ENCODE peak calls at places on chromosomes 16 and 17, in nine cellular contexts. I, U, C, G, D, X, T, O and S are unnamed samples.

GRCh38 chr16:67169642-67170167 is 633 bp upstream of the NOL3 start:
- DNase-seq in I (no peak), U (peak; percentile 56), C (peak; percentile 17), G (peak; percentile 65), D (peak; percentile 37), X (no peak), T (no peak), O (no peak), S (no peak)

GRCh38 chr17:65485388-65486299 is 75.8 kb downstream of the AXIN2 start:
- DNase-seq in I (no peak), U (peak; percentile 90), C (peak; percentile 79), G (no peak), D (no peak), X (peak; percentile 43), T (peak; percentile 93), O (no peak), S (no peak)

GRCh38 chr17:48440660-48441059 is 10.6 kb upstream of the SKAP1 start:
- DNase-seq in I (no peak), U (no peak), C (no peak), G (no peak), D (no peak), X (no peak), T (no peak), O (no peak), S (no peak)

GRCh38 chr17:75843577-75844529 is at the start of gene UNC13D:
- DNase-seq in I (peak; percentile 58), U (no peak), C (no peak), G (peak; percentile 70), D (no peak), X (no peak), T (peak; percentile 65), O (peak; percentile 74), S (peak; percentile 72)

GRCh38 chr16:49462989-49463371 is 89.4 kb downstream of the C16orf78 start:
- DNase-seq in I (peak; percentile 17), U (no peak), C (no peak), G (no peak), D (no peak), X (no peak), T (peak; percentile 41), O (no peak), S (no peak)

GRCh38 chr17:77692571-77693161 is 265.8 kb upstream of the TNRC6C start:
- DNase-seq in I (no peak), U (no peak), C (peak; percentile 34), G (no peak), D (no peak), X (no peak), T (peak; percentile 39), O (no peak), S (no peak)

GRCh38 chr17:57400648-57401047 is 144.3 kb downstream of the MSI2 start:
- DNase-seq in I (no peak), U (no peak), C (peak; percentile 57), G (no peak), D (no peak), X (no peak), T (no peak), O (no peak), S (no peak)

GRCh38 chr16:10847166-10847565 is 28.6 kb upstream of the TVP23A start:
- DNase-seq in I (no peak), U (no peak), C (no peak), G (no peak), D (no peak), X (no peak), T (no peak), O (no peak), S (no peak)

GRCh38 chr17:9766970-9767369 is 24.4 kb downstream of the DHRS7C start:
- DNase-seq in I (no peak), U (no peak), C (no peak), G (no peak), D (no peak), X (no peak), T (no peak), O (no peak), S (no peak)

GRCh38 chr17:60135951-60136666 is 13.7 kb upstream of the CA4 start:
- DNase-seq in I (no peak), U (no peak), C (no peak), G (no peak), D (no peak), X (no peak), T (no peak), O (no peak), S (no peak)

GRCh38 chr16:15771694-15772093 is 85.1 kb downstream of the MYH11 start:
- DNase-seq in I (no peak), U (no peak), C (no peak), G (no peak), D (no peak), X (no peak), T (no peak), O (no peak), S (no peak)

GRCh38 chr16:57950382-57950781 is 20.5 kb downstream of the CNGB1 start:
- DNase-seq in I (no peak), U (no peak), C (no peak), G (no peak), D (no peak), X (no peak), T (no peak), O (no peak), S (no peak)

GRCh38 chr16:47045459-47045858 is 72.0 kb upstream of the DNAJA2 start:
- DNase-seq in I (no peak), U (peak; percentile 28), C (peak; percentile 9), G (no peak), D (no peak), X (no peak), T (no peak), O (no peak), S (no peak)

GRCh38 chr17:50459081-50459676 is 9.5 kb downstream of the CHAD start:
- DNase-seq in I (no peak), U (peak; percentile 44), C (no peak), G (no peak), D (no peak), X (no peak), T (no peak), O (no peak), S (no peak)

GRCh38 chr17:20981046-20981920 is 61.5 kb downstream of the USP22 start:
- DNase-seq in I (no peak), U (no peak), C (no peak), G (no peak), D (no peak), X (no peak), T (no peak), O (peak; percentile 34), S (no peak)

GRCh38 chr16:87114832-87115231 is 202.4 kb downstream of the C16orf95 start:
- DNase-seq in I (no peak), U (no peak), C (no peak), G (no peak), D (no peak), X (no peak), T (peak; percentile 16), O (no peak), S (no peak)

GRCh38 chr17:50155115-50155819 is 4.8 kb upstream of the PPP1R9B start:
- DNase-seq in I (no peak), U (peak; percentile 88), C (no peak), G (no peak), D (no peak), X (no peak), T (peak; percentile 91), O (peak; percentile 49), S (no peak)

DNA sequence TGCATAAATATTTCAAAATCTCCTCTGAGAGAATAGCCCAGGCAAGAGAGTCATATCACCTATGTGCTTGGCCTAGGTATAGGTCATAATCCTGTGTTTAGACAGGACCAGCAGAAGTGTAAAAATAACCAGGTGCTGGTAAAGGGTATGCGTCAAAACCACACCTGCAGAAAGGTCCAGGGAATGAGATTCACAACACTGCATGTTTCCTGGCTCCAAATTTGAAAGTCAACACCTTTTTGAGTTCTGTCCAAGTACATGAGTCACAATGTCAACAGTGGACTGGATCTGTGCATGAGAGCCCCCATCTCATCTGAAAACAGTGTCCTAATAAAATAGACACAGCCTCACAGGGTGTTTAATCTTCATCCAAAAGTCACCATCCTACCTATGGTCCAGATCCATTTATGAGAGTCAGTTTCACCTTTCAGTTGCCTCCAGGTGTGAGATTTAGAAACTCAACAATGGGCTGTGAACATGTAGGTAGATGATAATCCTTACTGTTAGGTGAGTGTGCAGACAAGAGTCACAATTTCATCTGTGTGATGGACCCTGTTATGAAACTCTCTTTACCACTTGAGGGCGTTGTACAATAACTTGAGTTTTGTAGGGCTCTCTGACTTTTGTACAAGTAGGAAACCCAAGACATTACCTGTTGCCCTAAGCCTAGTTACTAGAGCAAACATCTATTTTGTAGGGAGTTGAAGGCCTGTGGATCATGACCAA is 2100.7 kb downstream of the TP53TG3F start:
- DNase-seq in I (no peak), U (no peak), C (no peak), G (no peak), D (no peak), X (no peak), T (no peak), O (no peak), S (no peak)
- H3K9me3 ChIP-seq in I (peaks cover 11% of the 10 kb centered on the region), U (no peaks in the 10 kb centered on the region), C (no peaks in the 10 kb centered on the region), G (peaks cover 52% of the 10 kb centered on the region), D (no peaks in the 10 kb centered on the region), X (no peaks in the 10 kb centered on the region), T (no peaks in the 10 kb centered on the region), O (peaks cover 3% of the 10 kb centered on the region), S (peaks cover 3% of the 10 kb centered on the region)

GRCh38 chr17:44005527-44005864 is 1.1 kb downstream of the NAGS start:
- DNase-seq in I (no peak), U (no peak), C (no peak), G (no peak), D (no peak), X (no peak), T (no peak), O (peak; percentile 54), S (no peak)
- H3K4me3 ChIP-seq in I (peak overlapping the region; percentile 52), U (peak overlapping the region; percentile 64), C (peak overlapping the region; percentile 71), G (peak overlapping the region; percentile 24), D (no peak overlapping the region), X (peak overlapping the region; percentile 81), T (peak overlapping the region; percentile 51), O (peak overlapping the region; percentile 69), S (peak overlapping the region; percentile 50)

GRCh38 chr17:81927145-81927652 is 336 bp downstream of the MAFG start:
- DNase-seq in I (no peak), U (no peak), C (no peak), G (no peak), D (no peak), X (peak; percentile 29), T (no peak), O (no peak), S (peak; percentile 59)
- H3K4me1 ChIP-seq in I (peaks cover 62% of the 10 kb centered on the region), U (peaks cover 25% of the 10 kb centered on the region), C (peaks cover 21% of the 10 kb centered on the region), G (peaks cover 53% of the 10 kb centered on the region), D (peaks cover 20% of the 10 kb centered on the region), X (peaks cover 64% of the 10 kb centered on the region), T (peaks cover 26% of the 10 kb centered on the region), O (peaks cover 34% of the 10 kb centered on the region), S (peaks cover 28% of the 10 kb centered on the region)

GRCh38 chr17:42803074-42803883 is 4.6 kb downstream of the CNTD1 start:
- DNase-seq in I (no peak), U (peak; percentile 47), C (peak; percentile 36), G (no peak), D (no peak), X (no peak), T (no peak), O (no peak), S (no peak)

GRCh38 chr17:42804918-42805367 is 6.3 kb downstream of the CNTD1 start:
- DNase-seq in I (peak; percentile 64), U (no peak), C (no peak), G (no peak), D (peak; percentile 61), X (no peak), T (no peak), O (no peak), S (no peak)

GRCh38 chr17:42809250-42809649 is 10.6 kb downstream of the CNTD1 start:
- DNase-seq in I (no peak), U (peak; percentile 85), C (peak; percentile 85), G (no peak), D (no peak), X (no peak), T (no peak), O (peak; percentile 72), S (no peak)

GRCh38 chr17:42806249-42806648 is 7.6 kb downstream of the CNTD1 start:
- DNase-seq in I (no peak), U (no peak), C (no peak), G (no peak), D (no peak), X (no peak), T (no peak), O (no peak), S (no peak)
- H3K9me3 ChIP-seq in I (no peaks in the 10 kb centered on the region), U (no peaks in the 10 kb centered on the region), C (no peaks in the 10 kb centered on the region), G (no peaks in the 10 kb centered on the region), D (no peaks in the 10 kb centered on the region), X (no peaks in the 10 kb centered on the region), T (no peaks in the 10 kb centered on the region), O (no peaks in the 10 kb centered on the region), S (no peaks in the 10 kb centered on the region)